ENCODE peak calls at places on chromosomes 2 and 18, in five cellular contexts. G, K, U, S and H are unnamed samples.
A peak's percentile ranks its signal among the peaks of the same experiment; 100 is the strongest.

GRCh38 chr2:133777607-133778006 is 209.3 kb upstream of the NCKAP5 start:
- DNase-seq in U (peak; percentile 63), G (no peak), K (no peak), S (peak; percentile 46), H (no peak)

GRCh38 chr2:217361491-217361890 is 501.6 kb upstream of the TNP1 start:
- DNase-seq in U (no peak), S (no peak), K (no peak), G (no peak), H (no peak)

GRCh38 chr18:44700652-44701051 is 20.0 kb downstream of the SETBP1 start:
- DNase-seq in K (no peak), S (no peak), G (peak; percentile 33), U (peak; percentile 70), H (peak; percentile 23)

GRCh38 chr2:119739580-119740255 is 20.0 kb upstream of the PTPN4 start:
- DNase-seq in G (no peak), K (no peak), S (no peak), U (no peak), H (no peak)

GRCh38 chr2:223993634-223994232 is 36.5 kb downstream of the MRPL44 start:
- DNase-seq in G (peak; percentile 73), U (peak; percentile 71), S (peak; percentile 62), K (no peak), H (peak; percentile 83)

GRCh38 chr18:75478996-75479870 is 51.7 kb upstream of the SMIM21 start:
- DNase-seq in U (peak; percentile 51), S (peak; percentile 57), G (peak; percentile 28), K (no peak), H (peak; percentile 9)

GRCh38 chr2:8876628-8877027 is 39.2 kb upstream of the KIDINS220 start:
- DNase-seq in U (peak; percentile 61), S (no peak), G (no peak), K (no peak), H (no peak)

GRCh38 chr18:38369772-38370690 is 804.4 kb upstream of the CELF4 start:
- DNase-seq in S (no peak), K (no peak), G (no peak), U (no peak), H (no peak)

GRCh38 chr2:105779394-105779793 is 34.7 kb downstream of the NCK2 start:
- DNase-seq in U (no peak), K (no peak), G (no peak), S (no peak), H (no peak)

GRCh38 chr18:63763831-63764600 is 11.2 kb upstream of the SERPINB7 start:
- DNase-seq in U (no peak), K (no peak), S (no peak), G (peak; percentile 12), H (no peak)

GRCh38 chr2:73494031-73494430 is 108.4 kb downstream of the ALMS1 start:
- DNase-seq in G (peak; percentile 62), U (peak; percentile 81), S (peak; percentile 14), K (no peak), H (peak; percentile 2)

GRCh38 chr2:232421189-232421785 is 14.6 kb downstream of the ALPG start:
- DNase-seq in K (no peak), S (no peak), G (no peak), U (no peak), H (no peak)

GRCh38 chr2:232420073-232420454 is 13.4 kb downstream of the ALPG start:
- DNase-seq in K (no peak), S (no peak), U (no peak), G (no peak), H (no peak)

GRCh38 chr2:232419245-232420072 is 12.8 kb downstream of the ALPG start:
- DNase-seq in K (no peak), S (no peak), U (no peak), G (no peak), H (peak; percentile 11)

GRCh38 chr2:232422051-232422450 is 15.4 kb downstream of the ALPG start:
- DNase-seq in K (no peak), G (no peak), U (no peak), S (no peak), H (no peak)

DNA sequence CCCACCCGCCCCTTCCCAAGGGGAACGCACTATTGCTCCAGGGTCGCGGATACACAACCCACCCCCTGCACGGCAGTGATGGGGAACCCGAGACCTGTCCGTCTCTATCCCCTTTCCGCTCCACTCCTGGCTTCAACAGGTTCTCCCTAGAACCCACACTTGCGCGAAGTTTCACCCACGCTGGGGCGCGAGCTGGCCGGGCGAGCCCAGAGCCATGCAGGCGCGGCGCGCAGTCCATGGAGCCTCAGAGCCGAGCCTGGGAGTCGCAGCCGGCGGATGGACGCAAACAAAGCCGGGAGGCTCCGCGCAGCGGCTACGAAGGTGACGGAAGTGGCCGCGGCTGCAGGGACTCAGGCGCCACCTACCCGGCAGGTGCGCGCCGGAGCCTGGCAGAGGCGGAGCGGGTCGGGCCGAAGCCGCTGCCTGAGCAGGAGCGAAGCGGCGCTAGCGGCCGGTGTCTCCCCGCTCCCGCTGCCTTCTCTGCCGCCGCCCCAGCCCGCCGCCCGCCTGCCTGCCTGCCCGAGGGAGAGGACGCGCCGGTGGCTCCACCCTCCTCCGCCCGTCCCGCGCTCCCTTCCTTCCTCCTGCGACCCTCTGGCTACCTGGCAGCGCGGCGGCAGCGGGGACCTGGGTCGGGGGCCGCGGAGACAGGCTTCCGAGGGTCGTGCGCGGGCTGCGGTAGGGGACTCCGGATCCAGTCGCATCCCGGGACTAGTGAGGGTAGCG is 14.0 kb downstream of the ALPG start:
- DNase-seq in K (no peak), U (peak; percentile 11), S (peak; percentile 16), G (no peak), H (peak; percentile 55)
- TF ChIP-seq CTCF in K (no peak), U (no peak), S (no peak), G (no peak), H (no peak)

DNA sequence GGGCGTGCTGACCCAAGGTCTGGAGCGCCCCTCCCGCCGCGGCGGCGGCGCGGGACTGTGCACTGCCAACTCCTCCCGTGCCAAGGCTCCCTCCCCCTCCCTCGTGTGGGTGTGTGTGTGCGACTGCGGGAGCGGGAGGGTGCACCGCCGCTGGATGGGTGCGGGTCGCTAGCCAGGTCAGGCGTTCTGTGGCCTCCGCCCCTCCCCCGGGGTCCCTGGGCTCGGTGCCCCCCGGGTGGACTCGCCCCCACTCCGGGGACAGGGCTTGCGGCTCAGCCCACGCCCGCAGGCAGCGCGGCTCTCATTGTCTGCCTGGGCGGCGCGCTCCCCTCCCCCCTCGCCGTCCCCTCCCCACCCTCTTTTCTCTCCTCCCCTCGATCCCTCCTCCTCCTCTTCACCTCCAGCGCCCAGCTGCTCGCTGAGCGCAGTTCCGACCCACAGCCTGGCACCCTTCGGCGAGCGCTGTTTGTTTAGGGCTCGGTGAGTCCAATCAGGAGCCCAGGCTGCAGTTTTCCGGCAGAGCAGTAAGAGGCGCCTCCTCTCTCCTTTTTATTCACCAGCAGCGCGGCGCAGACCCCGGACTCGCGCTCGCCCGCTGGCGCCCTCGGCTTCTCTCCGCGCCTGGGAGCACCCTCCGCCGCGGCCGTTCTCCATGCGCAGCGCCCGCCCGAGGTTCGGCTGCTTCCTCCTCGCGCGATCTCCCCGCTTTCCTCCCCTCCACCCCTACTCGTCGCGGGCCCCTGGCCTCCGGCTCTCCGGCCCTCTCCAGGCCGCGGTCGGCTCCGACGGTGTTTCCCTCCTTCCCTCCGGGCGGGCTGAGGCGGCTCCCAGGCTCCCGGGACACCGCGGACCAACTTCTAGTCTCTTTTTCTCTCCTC is at the start of gene GATA6:
- DNase-seq in G (peak; percentile 92), K (peak; percentile 92), U (peak; percentile 94), S (peak; percentile 78), H (peak; percentile 71)
- TF ChIP-seq CTCF in G (peak; percentile 68), K (peak; percentile 68), U (peak; percentile 57), S (peak; percentile 73), H (peak; percentile 26)

DNA sequence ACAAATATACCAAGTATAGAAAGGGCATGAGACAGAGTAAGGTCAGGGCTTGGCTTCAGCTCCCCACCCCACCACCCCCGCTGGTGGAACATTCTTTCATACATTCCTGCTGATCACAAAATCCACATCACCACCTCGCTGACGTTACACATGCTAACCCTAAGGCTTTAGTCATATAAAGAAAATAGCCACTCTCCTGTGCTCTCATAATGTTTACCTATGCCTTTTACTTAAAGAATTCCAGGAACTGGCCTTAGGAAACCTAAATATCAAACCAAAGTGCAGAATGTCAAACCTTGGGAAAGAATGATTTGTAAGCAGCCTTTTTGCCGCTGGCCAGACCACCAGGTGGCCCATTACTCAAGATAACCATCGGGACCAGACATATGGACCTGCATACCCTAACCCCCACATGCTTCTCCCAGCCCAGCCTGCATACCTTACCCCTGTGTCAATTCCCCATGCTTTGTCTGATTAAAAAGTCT is 136.3 kb upstream of the SLC39A10 start:
- DNase-seq in U (peak; percentile 97), S (peak; percentile 45), G (peak; percentile 98), K (peak; percentile 87), H (no peak)
- TF ChIP-seq CTCF in U (no peak), S (no peak), G (peak; percentile 47), K (no peak), H (no peak)

DNA sequence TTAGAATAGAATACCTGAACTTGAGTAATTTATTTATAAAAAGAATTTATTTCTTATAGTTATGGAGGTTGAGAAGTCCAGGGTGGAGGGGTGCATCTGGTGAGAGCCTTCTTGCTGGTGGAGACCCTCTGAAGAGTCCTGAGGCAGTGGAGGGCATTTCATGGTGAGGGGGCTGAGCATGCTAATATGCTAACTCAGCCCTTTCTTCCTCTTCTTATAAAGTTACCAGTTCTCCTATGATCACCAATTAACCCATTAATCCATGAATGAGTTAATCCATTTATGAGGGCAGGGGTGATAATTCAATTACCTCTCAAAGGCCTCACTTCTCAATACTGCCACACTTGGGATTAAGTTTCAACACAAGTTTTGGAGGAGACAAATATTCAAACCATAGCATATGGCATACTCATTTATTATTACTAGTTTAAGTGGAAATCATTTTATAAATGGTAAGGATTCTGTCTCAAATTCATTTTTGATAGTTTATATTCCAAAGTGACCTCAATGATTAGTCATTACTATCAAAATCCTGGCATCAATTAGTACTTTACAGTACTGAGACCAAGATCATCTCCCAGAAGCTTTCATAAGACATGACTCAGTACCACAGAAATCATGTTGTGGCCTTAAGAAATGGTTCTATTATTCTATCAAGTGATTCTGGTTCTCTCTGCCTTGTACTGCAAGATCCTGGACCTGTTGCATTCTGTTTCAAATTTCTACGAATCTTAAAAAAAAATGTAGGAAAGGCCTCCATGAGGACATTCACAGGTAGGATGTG is 5.5 kb downstream of the ZNF396 start:
- DNase-seq in S (no peak), G (no peak), U (peak; percentile 85), K (no peak), H (no peak)
- TF ChIP-seq CTCF in S (no peak), G (no peak), U (no peak), K (no peak), H (no peak)

GRCh38 chr18:31685097-31686082 is 1.0 kb upstream of the B4GALT6 start:
- DNase-seq in G (peak; percentile 16), U (peak; percentile 80), K (peak; percentile 88), S (peak; percentile 36), H (peak; percentile 64)
- TF ChIP-seq CTCF in G (peak; percentile 26), U (peak; percentile 11), K (peak; percentile 61), S (peak; percentile 75), H (no peak)